ENCODE peak calls at places on chromosomes 12 and 14, in five cellular contexts. One of them, this sample, is unnamed.

GRCh38 chr14:68807148-68807600 is 14.3 kb upstream of the ZFP36L1 start:
- DNase-seq in mesothelial cell of epicardium: no peak
- DNase-seq in omental fat pad: no peak
- DNase-seq in A673: no peak
- DNase-seq in neural progenitor cell: no peak
- DNase-seq in this sample: peak; percentile 93

GRCh38 chr14:90109858-90110257 is 48.1 kb downstream of the KCNK13 start:
- DNase-seq in neural progenitor cell: peak; percentile 29
- DNase-seq in A673: peak; percentile 13
- DNase-seq in mesothelial cell of epicardium: no peak
- DNase-seq in omental fat pad: no peak
- DNase-seq in this sample: no peak

GRCh38 chr14:51079489-51079888 is 15.4 kb downstream of the TRIM9 start:
- DNase-seq in omental fat pad: no peak
- DNase-seq in neural progenitor cell: no peak
- DNase-seq in A673: no peak
- DNase-seq in mesothelial cell of epicardium: no peak
- DNase-seq in this sample: no peak

GRCh38 chr14:37931998-37932397 is 275.7 kb upstream of the SSTR1 start:
- DNase-seq in omental fat pad: no peak
- DNase-seq in A673: no peak
- DNase-seq in neural progenitor cell: no peak
- DNase-seq in mesothelial cell of epicardium: no peak
- DNase-seq in this sample: no peak

GRCh38 chr12:21428241-21428640 is 9.2 kb upstream of the PYROXD1 start:
- DNase-seq in mesothelial cell of epicardium: no peak
- DNase-seq in omental fat pad: no peak
- DNase-seq in neural progenitor cell: no peak
- DNase-seq in A673: no peak
- DNase-seq in this sample: no peak

GRCh38 chr14:92154283-92154942 is 32.6 kb downstream of the CPSF2 start:
- DNase-seq in mesothelial cell of epicardium: no peak
- DNase-seq in omental fat pad: no peak
- DNase-seq in A673: no peak
- DNase-seq in neural progenitor cell: no peak
- DNase-seq in this sample: no peak

GRCh38 chr12:120810021-120810420 is 84.4 kb downstream of the ACADS start:
- DNase-seq in mesothelial cell of epicardium: no peak
- DNase-seq in neural progenitor cell: no peak
- DNase-seq in A673: no peak
- DNase-seq in omental fat pad: no peak
- DNase-seq in this sample: no peak

GRCh38 chr14:76227450-76228050 is 75.8 kb downstream of the GPATCH2L start:
- DNase-seq in mesothelial cell of epicardium: no peak
- DNase-seq in neural progenitor cell: no peak
- DNase-seq in A673: no peak
- DNase-seq in omental fat pad: no peak
- DNase-seq in this sample: no peak

GRCh38 chr12:121465921-121466799 is 66.2 kb downstream of the RNF34 start:
- DNase-seq in neural progenitor cell: peak; percentile 49
- DNase-seq in omental fat pad: no peak
- DNase-seq in mesothelial cell of epicardium: no peak
- DNase-seq in A673: peak; percentile 35
- DNase-seq in this sample: no peak

GRCh38 chr14:81137316-81137715 is 83.4 kb downstream of the GTF2A1 start:
- DNase-seq in omental fat pad: no peak
- DNase-seq in neural progenitor cell: no peak
- DNase-seq in mesothelial cell of epicardium: no peak
- DNase-seq in A673: peak; percentile 7
- DNase-seq in this sample: no peak

GRCh38 chr12:108380382-108380781 is 41.3 kb upstream of the CMKLR1 start:
- DNase-seq in A673: no peak
- DNase-seq in neural progenitor cell: no peak
- DNase-seq in omental fat pad: no peak
- DNase-seq in mesothelial cell of epicardium: no peak
- DNase-seq in this sample: no peak

GRCh38 chr14:65387628-65388027 is 24.9 kb upstream of the FUT8 start:
- DNase-seq in mesothelial cell of epicardium: no peak
- DNase-seq in A673: no peak
- DNase-seq in omental fat pad: no peak
- DNase-seq in neural progenitor cell: no peak
- DNase-seq in this sample: no peak

GRCh38 chr12:49039421-49040363 is 20.9 kb downstream of the KMT2D start:
- DNase-seq in neural progenitor cell: no peak
- DNase-seq in A673: no peak
- DNase-seq in omental fat pad: no peak
- DNase-seq in mesothelial cell of epicardium: no peak
- DNase-seq in this sample: no peak

DNA sequence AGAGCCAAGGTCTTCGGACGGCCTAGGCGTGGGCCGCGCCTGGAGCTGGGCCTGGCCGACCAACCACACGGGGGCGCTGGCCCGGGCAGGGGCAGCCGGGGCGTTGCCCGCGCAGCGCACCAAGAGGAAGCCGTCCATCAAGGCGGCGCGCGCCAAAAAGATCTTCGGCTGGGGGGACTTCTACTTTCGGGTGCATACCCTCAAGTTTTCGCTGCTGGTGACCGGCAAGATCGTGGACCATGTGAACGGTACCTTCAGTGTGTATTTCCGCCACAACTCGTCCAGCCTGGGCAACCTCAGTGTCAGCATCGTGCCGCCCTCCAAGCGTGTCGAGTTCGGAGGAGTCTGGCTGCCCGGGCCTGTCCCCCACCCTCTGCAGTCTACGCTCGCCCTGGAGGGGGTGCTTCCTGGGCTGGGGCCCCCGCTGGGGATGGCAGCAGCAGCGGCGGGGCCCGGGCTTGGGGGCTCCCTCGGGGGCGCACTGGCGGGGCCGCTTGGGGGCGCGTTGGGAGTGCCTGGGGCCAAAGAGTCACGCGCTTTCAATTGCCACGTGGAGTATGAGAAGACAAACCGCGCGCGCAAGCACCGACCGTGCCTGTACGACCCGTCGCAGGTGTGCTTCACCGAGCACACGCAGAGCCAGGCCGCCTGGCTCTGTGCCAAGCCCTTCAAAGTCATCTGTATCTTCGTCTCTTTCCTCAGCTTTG is 4.4 kb upstream of the SHMT2 start:
- DNase-seq in A673: no peak
- DNase-seq in mesothelial cell of epicardium: no peak
- DNase-seq in omental fat pad: no peak
- DNase-seq in neural progenitor cell: peak; percentile 81
- DNase-seq in this sample: no peak
- TF ChIP-seq CTCF in A673: peak; percentile 32
- TF ChIP-seq CTCF in mesothelial cell of epicardium: no peak
- TF ChIP-seq CTCF in omental fat pad: peak; percentile 32
- TF ChIP-seq CTCF in neural progenitor cell: peak; percentile 86
- TF ChIP-seq CTCF in this sample: peak; percentile 41

GRCh38 chr12:24780969-24781368 is 167.9 kb downstream of the BCAT1 start:
- DNase-seq in A673: peak; percentile 78
- DNase-seq in neural progenitor cell: peak; percentile 8
- DNase-seq in mesothelial cell of epicardium: no peak
- DNase-seq in omental fat pad: no peak
- DNase-seq in this sample: no peak
- TF ChIP-seq CTCF in A673: peak; percentile 59
- TF ChIP-seq CTCF in neural progenitor cell: peak; percentile 54
- TF ChIP-seq CTCF in mesothelial cell of epicardium: no peak
- TF ChIP-seq CTCF in omental fat pad: no peak
- TF ChIP-seq CTCF in this sample: peak; percentile 50

GRCh38 chr12:80064269-80064668 is 35.1 kb upstream of the OTOGL start:
- DNase-seq in A673: no peak
- DNase-seq in mesothelial cell of epicardium: no peak
- DNase-seq in omental fat pad: no peak
- DNase-seq in neural progenitor cell: no peak
- DNase-seq in this sample: no peak

GRCh38 chr12:80064951-80065350 is 34.4 kb upstream of the OTOGL start:
- DNase-seq in A673: no peak
- DNase-seq in neural progenitor cell: no peak
- DNase-seq in mesothelial cell of epicardium: no peak
- DNase-seq in omental fat pad: no peak
- DNase-seq in this sample: no peak

GRCh38 chr12:80068173-80068572 is 31.2 kb upstream of the OTOGL start:
- DNase-seq in mesothelial cell of epicardium: no peak
- DNase-seq in A673: no peak
- DNase-seq in neural progenitor cell: peak; percentile 39
- DNase-seq in omental fat pad: no peak
- DNase-seq in this sample: no peak
- TF ChIP-seq CTCF in mesothelial cell of epicardium: no peak
- TF ChIP-seq CTCF in A673: no peak
- TF ChIP-seq CTCF in neural progenitor cell: peak; percentile 19
- TF ChIP-seq CTCF in omental fat pad: no peak
- TF ChIP-seq CTCF in this sample: no peak

DNA sequence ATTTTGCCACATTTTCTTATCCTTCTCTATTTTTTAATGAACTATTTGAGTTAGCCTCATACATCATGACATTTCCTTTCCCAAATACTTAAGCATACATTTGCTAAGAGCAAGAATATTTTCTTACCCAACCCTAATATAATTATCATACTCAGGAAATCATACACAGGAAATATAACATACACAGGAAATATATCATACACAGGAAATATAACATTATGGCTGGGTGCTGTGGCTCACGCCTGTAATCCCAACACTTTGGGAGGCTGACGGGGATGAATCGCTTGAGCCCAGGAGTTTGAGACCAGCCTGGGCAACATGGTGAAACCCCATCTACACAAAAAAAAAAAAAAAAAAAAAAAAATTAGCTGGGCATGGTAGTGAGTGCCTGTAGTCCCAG is 4.9 kb downstream of the NCKAP1L start:
- DNase-seq in omental fat pad: no peak
- DNase-seq in mesothelial cell of epicardium: no peak
- DNase-seq in neural progenitor cell: no peak
- DNase-seq in A673: peak; percentile 77
- DNase-seq in this sample: no peak
- TF ChIP-seq CTCF in omental fat pad: no peak
- TF ChIP-seq CTCF in mesothelial cell of epicardium: no peak
- TF ChIP-seq CTCF in neural progenitor cell: no peak
- TF ChIP-seq CTCF in A673: no peak
- TF ChIP-seq CTCF in this sample: no peak

GRCh38 chr14:56709201-56709600 is 101.1 kb downstream of the OTX2 start:
- DNase-seq in A673: no peak
- DNase-seq in neural progenitor cell: no peak
- DNase-seq in mesothelial cell of epicardium: no peak
- DNase-seq in omental fat pad: no peak
- DNase-seq in this sample: no peak

GRCh38 chr14:56703947-56704346 is 106.3 kb downstream of the OTX2 start:
- DNase-seq in A673: no peak
- DNase-seq in omental fat pad: no peak
- DNase-seq in neural progenitor cell: no peak
- DNase-seq in mesothelial cell of epicardium: no peak
- DNase-seq in this sample: no peak

DNA sequence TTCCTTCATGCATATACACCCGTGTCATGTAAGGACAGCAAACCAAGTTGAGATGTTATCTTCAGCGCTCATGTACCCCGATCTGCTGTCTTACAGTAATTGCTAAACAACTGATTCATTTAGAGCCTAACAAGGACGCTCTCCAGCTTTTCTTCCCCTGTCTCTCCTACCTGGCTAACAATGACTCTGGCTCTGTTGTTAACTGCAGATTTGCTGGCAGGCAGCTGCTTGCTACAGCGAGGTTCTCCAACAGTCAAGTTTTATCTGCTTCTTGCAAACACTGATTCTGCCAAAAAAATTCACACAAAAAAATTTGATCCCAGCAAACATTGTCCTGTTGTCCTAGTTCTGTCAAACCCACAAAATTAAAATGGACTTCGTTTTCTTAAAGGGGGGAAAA is 101.6 kb downstream of the OTX2 start:
- DNase-seq in neural progenitor cell: no peak
- DNase-seq in A673: no peak
- DNase-seq in omental fat pad: no peak
- DNase-seq in mesothelial cell of epicardium: no peak
- DNase-seq in this sample: no peak
- TF ChIP-seq CTCF in neural progenitor cell: no peak
- TF ChIP-seq CTCF in A673: no peak
- TF ChIP-seq CTCF in omental fat pad: no peak
- TF ChIP-seq CTCF in mesothelial cell of epicardium: no peak
- TF ChIP-seq CTCF in this sample: no peak

GRCh38 chr12:25023808-25024207 is 74.9 kb upstream of the BCAT1 start:
- DNase-seq in A673: no peak
- DNase-seq in neural progenitor cell: no peak
- DNase-seq in omental fat pad: no peak
- DNase-seq in mesothelial cell of epicardium: no peak
- DNase-seq in this sample: no peak
- TF ChIP-seq CTCF in A673: no peak
- TF ChIP-seq CTCF in neural progenitor cell: no peak
- TF ChIP-seq CTCF in omental fat pad: no peak
- TF ChIP-seq CTCF in mesothelial cell of epicardium: no peak
- TF ChIP-seq CTCF in this sample: no peak

GRCh38 chr12:89166525-89166934 is 185.8 kb downstream of the DUSP6 start:
- DNase-seq in mesothelial cell of epicardium: no peak
- DNase-seq in A673: no peak
- DNase-seq in neural progenitor cell: no peak
- DNase-seq in omental fat pad: no peak
- DNase-seq in this sample: no peak

GRCh38 chr12:89161553-89161952 is 190.7 kb downstream of the DUSP6 start:
- DNase-seq in neural progenitor cell: no peak
- DNase-seq in A673: no peak
- DNase-seq in mesothelial cell of epicardium: no peak
- DNase-seq in omental fat pad: no peak
- DNase-seq in this sample: no peak

GRCh38 chr12:89163918-89164317 is 188.4 kb downstream of the DUSP6 start:
- DNase-seq in A673: no peak
- DNase-seq in neural progenitor cell: no peak
- DNase-seq in mesothelial cell of epicardium: no peak
- DNase-seq in omental fat pad: no peak
- DNase-seq in this sample: no peak

GRCh38 chr12:89160716-89161123 is 191.6 kb downstream of the DUSP6 start:
- DNase-seq in A673: peak; percentile 93
- DNase-seq in mesothelial cell of epicardium: no peak
- DNase-seq in neural progenitor cell: no peak
- DNase-seq in omental fat pad: peak; percentile 40
- DNase-seq in this sample: no peak

GRCh38 chr12:89162704-89163261 is 189.5 kb downstream of the DUSP6 start:
- DNase-seq in neural progenitor cell: no peak
- DNase-seq in omental fat pad: no peak
- DNase-seq in mesothelial cell of epicardium: no peak
- DNase-seq in A673: peak; percentile 96
- DNase-seq in this sample: no peak
- TF ChIP-seq CTCF in neural progenitor cell: no peak
- TF ChIP-seq CTCF in omental fat pad: no peak
- TF ChIP-seq CTCF in mesothelial cell of epicardium: no peak
- TF ChIP-seq CTCF in A673: no peak
- TF ChIP-seq CTCF in this sample: no peak

This sample was measured in osteocyte.